ENCODE peak calls at places on chromosome 3, in ten cellular contexts. One of them, this sample, is unnamed.

GRCh38 chr3:170414202-170414663 is 4.4 kb upstream of the CLDN11 start:
- DNase-seq in A549: peak
- DNase-seq in heart right ventricle: no peak
- DNase-seq in choroid plexus epithelial cell: peak
- DNase-seq in aorta: no peak
- DNase-seq in CD8-positive, alpha-beta memory T cell: peak
- DNase-seq in uterus: peak
- DNase-seq in transverse colon: no peak
- DNase-seq in GM23338: peak
- DNase-seq in dorsolateral prefrontal cortex: peak
- DNase-seq in this sample: no peak

GRCh38 chr3:72408983-72409779 is 439.1 kb downstream of the SHQ1 start:
- DNase-seq in A549: no peak
- DNase-seq in heart right ventricle: no peak
- DNase-seq in choroid plexus epithelial cell: no peak
- DNase-seq in aorta: no peak
- DNase-seq in CD8-positive, alpha-beta memory T cell: no peak
- DNase-seq in uterus: no peak
- DNase-seq in transverse colon: no peak
- DNase-seq in GM23338: no peak
- DNase-seq in dorsolateral prefrontal cortex: no peak
- DNase-seq in this sample: no peak

GRCh38 chr3:174891524-174892203 is 32.5 kb downstream of the NAALADL2 start:
- DNase-seq in A549: no peak
- DNase-seq in heart right ventricle: no peak
- DNase-seq in choroid plexus epithelial cell: peak
- DNase-seq in aorta: no peak
- DNase-seq in CD8-positive, alpha-beta memory T cell: no peak
- DNase-seq in uterus: no peak
- DNase-seq in transverse colon: no peak
- DNase-seq in GM23338: peak
- DNase-seq in dorsolateral prefrontal cortex: no peak
- DNase-seq in this sample: no peak

GRCh38 chr3:57872606-57873005 is 116.5 kb downstream of the SLMAP start:
- DNase-seq in A549: no peak
- DNase-seq in heart right ventricle: no peak
- DNase-seq in choroid plexus epithelial cell: peak
- DNase-seq in aorta: no peak
- DNase-seq in CD8-positive, alpha-beta memory T cell: no peak
- DNase-seq in uterus: no peak
- DNase-seq in transverse colon: no peak
- DNase-seq in GM23338: no peak
- DNase-seq in dorsolateral prefrontal cortex: no peak
- DNase-seq in this sample: no peak

GRCh38 chr3:125067225-125067624 is 11.4 kb upstream of the HEG1 start:
- DNase-seq in A549: no peak
- DNase-seq in heart right ventricle: no peak
- DNase-seq in choroid plexus epithelial cell: peak
- DNase-seq in aorta: no peak
- DNase-seq in CD8-positive, alpha-beta memory T cell: no peak
- DNase-seq in uterus: no peak
- DNase-seq in transverse colon: no peak
- DNase-seq in GM23338: peak
- DNase-seq in dorsolateral prefrontal cortex: no peak
- DNase-seq in this sample: no peak

GRCh38 chr3:197421021-197421420 is 122.6 kb upstream of the DLG1 start:
- DNase-seq in A549: no peak
- DNase-seq in heart right ventricle: no peak
- DNase-seq in choroid plexus epithelial cell: no peak
- DNase-seq in aorta: peak
- DNase-seq in CD8-positive, alpha-beta memory T cell: no peak
- DNase-seq in uterus: no peak
- DNase-seq in transverse colon: no peak
- DNase-seq in GM23338: no peak
- DNase-seq in dorsolateral prefrontal cortex: no peak
- DNase-seq in this sample: no peak

GRCh38 chr3:133152056-133152455 is 113.9 kb downstream of the TMEM108 start:
- DNase-seq in A549: no peak
- DNase-seq in heart right ventricle: no peak
- DNase-seq in choroid plexus epithelial cell: no peak
- DNase-seq in aorta: no peak
- DNase-seq in CD8-positive, alpha-beta memory T cell: no peak
- DNase-seq in uterus: no peak
- DNase-seq in transverse colon: no peak
- DNase-seq in GM23338: no peak
- DNase-seq in dorsolateral prefrontal cortex: no peak
- DNase-seq in this sample: no peak

GRCh38 chr3:5122741-5123706 is 932 bp downstream of the ARL8B start:
- DNase-seq in A549: peak
- DNase-seq in heart right ventricle: no peak
- DNase-seq in choroid plexus epithelial cell: peak
- DNase-seq in aorta: no peak
- DNase-seq in CD8-positive, alpha-beta memory T cell: no peak
- DNase-seq in uterus: peak
- DNase-seq in transverse colon: peak
- DNase-seq in GM23338: peak
- DNase-seq in dorsolateral prefrontal cortex: peak
- DNase-seq in this sample: no peak

GRCh38 chr3:150544726-150545125 is 1.6 kb downstream of the SERP1 start:
- DNase-seq in A549: no peak
- DNase-seq in heart right ventricle: no peak
- DNase-seq in choroid plexus epithelial cell: peak
- DNase-seq in aorta: no peak
- DNase-seq in CD8-positive, alpha-beta memory T cell: no peak
- DNase-seq in uterus: no peak
- DNase-seq in transverse colon: no peak
- DNase-seq in GM23338: no peak
- DNase-seq in dorsolateral prefrontal cortex: no peak
- DNase-seq in this sample: no peak

GRCh38 chr3:127768346-127769008 is 53.8 kb downstream of the MGLL start:
- DNase-seq in A549: peak
- DNase-seq in heart right ventricle: no peak
- DNase-seq in choroid plexus epithelial cell: peak
- DNase-seq in aorta: peak
- DNase-seq in CD8-positive, alpha-beta memory T cell: no peak
- DNase-seq in uterus: no peak
- DNase-seq in transverse colon: no peak
- DNase-seq in GM23338: no peak
- DNase-seq in dorsolateral prefrontal cortex: no peak
- DNase-seq in this sample: no peak

GRCh38 chr3:190877925-190878324 is 15.4 kb upstream of the GMNC start:
- DNase-seq in A549: no peak
- DNase-seq in heart right ventricle: no peak
- DNase-seq in choroid plexus epithelial cell: no peak
- DNase-seq in aorta: no peak
- DNase-seq in CD8-positive, alpha-beta memory T cell: no peak
- DNase-seq in uterus: no peak
- DNase-seq in transverse colon: no peak
- DNase-seq in GM23338: peak
- DNase-seq in dorsolateral prefrontal cortex: no peak
- DNase-seq in this sample: peak

GRCh38 chr3:177665122-177665808 is 468.0 kb upstream of the TBL1XR1 start:
- DNase-seq in A549: no peak
- DNase-seq in heart right ventricle: no peak
- DNase-seq in choroid plexus epithelial cell: peak
- DNase-seq in aorta: no peak
- DNase-seq in CD8-positive, alpha-beta memory T cell: no peak
- DNase-seq in uterus: no peak
- DNase-seq in transverse colon: no peak
- DNase-seq in GM23338: no peak
- DNase-seq in dorsolateral prefrontal cortex: no peak
- DNase-seq in this sample: no peak

GRCh38 chr3:45781271-45781670 is 15.1 kb downstream of the SLC6A20 start:
- DNase-seq in A549: no peak
- DNase-seq in heart right ventricle: no peak
- DNase-seq in choroid plexus epithelial cell: no peak
- DNase-seq in aorta: no peak
- DNase-seq in CD8-positive, alpha-beta memory T cell: no peak
- DNase-seq in uterus: no peak
- DNase-seq in transverse colon: no peak
- DNase-seq in GM23338: no peak
- DNase-seq in dorsolateral prefrontal cortex: no peak
- DNase-seq in this sample: no peak

GRCh38 chr3:67461667-67462142 is 192.7 kb downstream of the SUCLG2 start:
- DNase-seq in A549: no peak
- DNase-seq in heart right ventricle: no peak
- DNase-seq in choroid plexus epithelial cell: peak
- DNase-seq in aorta: no peak
- DNase-seq in CD8-positive, alpha-beta memory T cell: no peak
- DNase-seq in uterus: no peak
- DNase-seq in transverse colon: no peak
- DNase-seq in GM23338: no peak
- DNase-seq in dorsolateral prefrontal cortex: no peak
- DNase-seq in this sample: no peak

GRCh38 chr3:18051312-18051711 is 308.9 kb upstream of the TBC1D5 start:
- DNase-seq in A549: no peak
- DNase-seq in heart right ventricle: no peak
- DNase-seq in choroid plexus epithelial cell: no peak
- DNase-seq in aorta: no peak
- DNase-seq in CD8-positive, alpha-beta memory T cell: no peak
- DNase-seq in uterus: no peak
- DNase-seq in transverse colon: no peak
- DNase-seq in GM23338: no peak
- DNase-seq in dorsolateral prefrontal cortex: no peak
- DNase-seq in this sample: no peak

DNA sequence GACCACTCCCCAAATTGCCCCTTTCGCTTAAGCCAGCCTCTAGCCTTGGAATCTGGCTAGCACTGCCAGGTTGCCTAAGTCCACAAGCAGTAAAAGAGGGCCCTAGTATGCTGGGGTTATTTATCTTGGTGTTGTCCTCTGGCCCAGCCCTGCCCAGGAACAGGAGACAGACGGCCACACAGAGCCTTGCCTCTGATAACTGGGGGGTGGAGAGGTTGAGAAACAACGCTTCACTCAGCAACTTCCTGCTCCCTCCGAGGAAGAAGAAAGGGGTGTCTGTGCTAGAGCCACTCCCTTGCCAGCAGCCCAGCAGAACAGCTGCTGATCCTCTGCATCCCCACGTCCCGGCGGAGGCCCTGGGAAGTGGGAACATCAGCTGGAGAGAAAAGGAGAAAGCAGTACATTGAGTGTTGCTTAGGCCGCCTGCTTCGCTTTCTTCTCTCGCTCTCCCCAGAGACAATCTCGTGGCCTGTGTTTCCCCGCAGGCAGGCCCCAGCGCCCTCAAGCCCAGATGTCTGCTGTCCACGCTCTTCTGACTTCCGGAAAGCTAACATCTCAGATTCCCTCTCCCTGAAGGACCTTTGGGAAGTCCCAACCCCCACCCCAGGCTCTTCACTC is 22.6 kb upstream of the C3orf70 start:
- DNase-seq in A549: no peak
- DNase-seq in heart right ventricle: peak
- DNase-seq in choroid plexus epithelial cell: peak
- DNase-seq in aorta: peak
- DNase-seq in CD8-positive, alpha-beta memory T cell: no peak
- DNase-seq in uterus: no peak
- DNase-seq in transverse colon: peak
- DNase-seq in GM23338: peak
- DNase-seq in dorsolateral prefrontal cortex: peak
- DNase-seq in this sample: peak
- H3K4me3 ChIP-seq in A549: no peak
- H3K4me3 ChIP-seq in heart right ventricle: no peak
- H3K4me3 ChIP-seq in choroid plexus epithelial cell: peak
- H3K4me3 ChIP-seq in aorta: no peak
- H3K4me3 ChIP-seq in CD8-positive, alpha-beta memory T cell: no peak
- H3K4me3 ChIP-seq in uterus: no peak
- H3K4me3 ChIP-seq in transverse colon: peak
- H3K4me3 ChIP-seq in GM23338: peak
- H3K4me3 ChIP-seq in dorsolateral prefrontal cortex: peak
- H3K4me3 ChIP-seq in this sample: peak

DNA sequence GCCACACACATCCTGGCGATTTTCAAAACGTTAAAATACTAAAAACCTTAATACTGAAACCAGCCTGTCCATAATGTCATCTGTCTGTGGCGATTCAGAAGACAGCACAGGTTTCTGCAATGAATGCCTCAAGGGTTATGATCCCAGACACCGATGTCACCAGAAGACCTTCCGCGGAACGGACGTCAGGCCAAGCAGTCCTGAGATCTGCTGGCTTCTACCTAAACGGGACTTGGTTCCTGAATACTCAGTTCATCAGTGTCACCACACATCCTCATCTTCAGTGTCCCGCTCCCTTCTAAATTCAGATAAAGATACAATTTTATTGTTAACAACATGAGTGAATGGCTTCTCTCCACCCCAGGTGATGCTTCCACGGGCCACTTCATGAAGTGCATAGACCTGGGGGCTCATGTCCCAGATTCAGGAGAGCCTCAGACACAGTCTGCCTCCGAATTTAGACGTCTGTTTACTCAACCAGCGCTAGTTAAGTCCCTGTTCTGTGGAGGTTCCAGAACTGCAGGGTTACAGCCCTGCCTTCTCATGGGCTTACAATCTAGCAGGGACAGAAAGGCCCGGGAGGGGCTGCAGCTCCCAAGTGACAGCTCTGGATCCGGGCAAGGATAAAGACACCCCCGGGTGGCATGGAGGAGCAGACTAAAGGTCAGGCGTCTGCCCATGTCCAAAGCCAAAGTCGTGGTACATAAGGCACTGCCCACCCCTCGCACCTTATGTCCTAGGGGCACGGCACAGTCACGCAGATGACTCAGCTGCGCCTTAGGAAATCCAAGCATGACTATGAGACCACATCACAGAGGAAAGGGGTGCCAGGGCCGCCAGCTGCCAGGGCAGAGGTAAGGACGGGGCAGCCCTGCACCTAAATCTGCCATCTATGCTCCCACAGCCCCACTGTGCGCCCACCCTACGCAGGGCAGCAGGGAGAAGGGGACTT is 75.9 kb downstream of the VGLL4 start:
- DNase-seq in A549: peak
- DNase-seq in heart right ventricle: no peak
- DNase-seq in choroid plexus epithelial cell: peak
- DNase-seq in aorta: peak
- DNase-seq in CD8-positive, alpha-beta memory T cell: no peak
- DNase-seq in uterus: no peak
- DNase-seq in transverse colon: no peak
- DNase-seq in GM23338: no peak
- DNase-seq in dorsolateral prefrontal cortex: no peak
- DNase-seq in this sample: no peak
- H3K4me3 ChIP-seq in A549: peak
- H3K4me3 ChIP-seq in heart right ventricle: peak
- H3K4me3 ChIP-seq in choroid plexus epithelial cell: peak
- H3K4me3 ChIP-seq in aorta: no peak
- H3K4me3 ChIP-seq in CD8-positive, alpha-beta memory T cell: no peak
- H3K4me3 ChIP-seq in uterus: peak
- H3K4me3 ChIP-seq in transverse colon: peak
- H3K4me3 ChIP-seq in GM23338: no peak
- H3K4me3 ChIP-seq in dorsolateral prefrontal cortex: peak
- H3K4me3 ChIP-seq in this sample: no peak

GRCh38 chr3:59115355-59116136 is 65.7 kb upstream of the CFAP20DC start:
- DNase-seq in A549: no peak
- DNase-seq in heart right ventricle: no peak
- DNase-seq in choroid plexus epithelial cell: no peak
- DNase-seq in aorta: no peak
- DNase-seq in CD8-positive, alpha-beta memory T cell: no peak
- DNase-seq in uterus: no peak
- DNase-seq in transverse colon: no peak
- DNase-seq in GM23338: no peak
- DNase-seq in dorsolateral prefrontal cortex: no peak
- DNase-seq in this sample: no peak
- H3K4me3 ChIP-seq in A549: no peak
- H3K4me3 ChIP-seq in heart right ventricle: no peak
- H3K4me3 ChIP-seq in choroid plexus epithelial cell: no peak
- H3K4me3 ChIP-seq in aorta: no peak
- H3K4me3 ChIP-seq in CD8-positive, alpha-beta memory T cell: no peak
- H3K4me3 ChIP-seq in uterus: no peak
- H3K4me3 ChIP-seq in transverse colon: no peak
- H3K4me3 ChIP-seq in GM23338: no peak
- H3K4me3 ChIP-seq in dorsolateral prefrontal cortex: no peak
- H3K4me3 ChIP-seq in this sample: peak

GRCh38 chr3:151924753-151925152 is 51.3 kb downstream of the SUCNR1 start:
- DNase-seq in A549: no peak
- DNase-seq in heart right ventricle: no peak
- DNase-seq in choroid plexus epithelial cell: no peak
- DNase-seq in aorta: no peak
- DNase-seq in CD8-positive, alpha-beta memory T cell: no peak
- DNase-seq in uterus: no peak
- DNase-seq in transverse colon: no peak
- DNase-seq in GM23338: no peak
- DNase-seq in dorsolateral prefrontal cortex: no peak
- DNase-seq in this sample: no peak
- H3K4me3 ChIP-seq in A549: no peak
- H3K4me3 ChIP-seq in heart right ventricle: no peak
- H3K4me3 ChIP-seq in choroid plexus epithelial cell: no peak
- H3K4me3 ChIP-seq in aorta: no peak
- H3K4me3 ChIP-seq in CD8-positive, alpha-beta memory T cell: no peak
- H3K4me3 ChIP-seq in uterus: no peak
- H3K4me3 ChIP-seq in transverse colon: no peak
- H3K4me3 ChIP-seq in GM23338: no peak
- H3K4me3 ChIP-seq in dorsolateral prefrontal cortex: no peak
- H3K4me3 ChIP-seq in this sample: no peak